ENCODE peak calls at places on chromosomes 16 and 17, in four cellular contexts. One of them, this sample, is unnamed.

GRCh38 chr16:31335431-31335830 is 19.5 kb upstream of the ITGAX start:
- DNase-seq in HL-60: no peak
- DNase-seq in GM12878: no peak
- DNase-seq in K562: peak
- DNase-seq in this sample: no peak

GRCh38 chr16:56202036-56202435 is 10.7 kb downstream of the GNAO1 start:
- DNase-seq in HL-60: no peak
- DNase-seq in GM12878: no peak
- DNase-seq in K562: no peak
- DNase-seq in this sample: no peak

GRCh38 chr17:45347451-45347850 is 30.6 kb upstream of the MAP3K14 start:
- DNase-seq in HL-60: no peak
- DNase-seq in GM12878: no peak
- DNase-seq in K562: no peak
- DNase-seq in this sample: no peak

GRCh38 chr17:47205419-47205963 is 3.7 kb upstream of the MYL4 start:
- DNase-seq in HL-60: no peak
- DNase-seq in GM12878: peak
- DNase-seq in K562: no peak
- DNase-seq in this sample: no peak

GRCh38 chr17:44543213-44543904 is 13.9 kb upstream of the FZD2 start:
- DNase-seq in HL-60: no peak
- DNase-seq in GM12878: no peak
- DNase-seq in K562: no peak
- DNase-seq in this sample: no peak

GRCh38 chr17:77786740-77787505 is 171.6 kb upstream of the TNRC6C start:
- DNase-seq in HL-60: no peak
- DNase-seq in GM12878: no peak
- DNase-seq in K562: no peak
- DNase-seq in this sample: no peak

GRCh38 chr17:82228842-82229685 is at the start of gene SLC16A3:
- DNase-seq in HL-60: peak
- DNase-seq in GM12878: no peak
- DNase-seq in K562: no peak
- DNase-seq in this sample: peak

GRCh38 chr16:64437706-64438329 is 684.0 kb downstream of the CDH11 start:
- DNase-seq in HL-60: no peak
- DNase-seq in GM12878: no peak
- DNase-seq in K562: no peak
- DNase-seq in this sample: no peak

GRCh38 chr16:51276335-51276734 is 125.3 kb upstream of the SALL1 start:
- DNase-seq in HL-60: no peak
- DNase-seq in GM12878: no peak
- DNase-seq in K562: no peak
- DNase-seq in this sample: no peak

GRCh38 chr17:27647755-27648154 is 16.8 kb downstream of the LGALS9 start:
- DNase-seq in HL-60: no peak
- DNase-seq in GM12878: no peak
- DNase-seq in K562: peak
- DNase-seq in this sample: no peak

GRCh38 chr17:75589017-75589918 is 1.7 kb downstream of the MYO15B start:
- DNase-seq in HL-60: peak
- DNase-seq in GM12878: peak
- DNase-seq in K562: peak
- DNase-seq in this sample: peak

GRCh38 chr17:73553311-73553710 is 90.9 kb downstream of the SDK2 start:
- DNase-seq in HL-60: no peak
- DNase-seq in GM12878: no peak
- DNase-seq in K562: no peak
- DNase-seq in this sample: no peak

GRCh38 chr16:50521246-50521900 is 26.8 kb upstream of the NKD1 start:
- DNase-seq in HL-60: no peak
- DNase-seq in GM12878: no peak
- DNase-seq in K562: no peak
- DNase-seq in this sample: no peak

GRCh38 chr17:76163919-76164318 is 22.9 kb upstream of the FOXJ1 start:
- DNase-seq in HL-60: no peak
- DNase-seq in GM12878: no peak
- DNase-seq in K562: no peak
- DNase-seq in this sample: no peak

GRCh38 chr16:77660311-77660710 is 62.0 kb upstream of the NUDT7 start:
- DNase-seq in HL-60: no peak
- DNase-seq in GM12878: no peak
- DNase-seq in K562: peak
- DNase-seq in this sample: no peak

GRCh38 chr16:86387461-86388440 is 122.6 kb upstream of the FOXF1 start:
- DNase-seq in HL-60: no peak
- DNase-seq in GM12878: no peak
- DNase-seq in K562: peak
- DNase-seq in this sample: no peak

GRCh38 chr17:7951143-7951792 is 19.3 kb downstream of the CNTROB start:
- DNase-seq in HL-60: no peak
- DNase-seq in GM12878: peak
- DNase-seq in K562: no peak
- DNase-seq in this sample: peak

GRCh38 chr17:57853695-57854094 is 3.9 kb upstream of the MRPS23 start:
- DNase-seq in HL-60: no peak
- DNase-seq in GM12878: no peak
- DNase-seq in K562: no peak
- DNase-seq in this sample: no peak

GRCh38 chr16:88334517-88335149 is 48.1 kb upstream of the ZNF469 start:
- DNase-seq in HL-60: no peak
- DNase-seq in GM12878: no peak
- DNase-seq in K562: no peak
- DNase-seq in this sample: no peak

GRCh38 chr16:22678311-22678710 is 135.7 kb upstream of the HS3ST2 start:
- DNase-seq in HL-60: no peak
- DNase-seq in GM12878: no peak
- DNase-seq in K562: no peak
- DNase-seq in this sample: no peak

GRCh38 chr17:1916339-1916738 is 86.5 kb downstream of the RPA1 start:
- DNase-seq in HL-60: no peak
- DNase-seq in GM12878: no peak
- DNase-seq in K562: no peak
- DNase-seq in this sample: no peak

GRCh38 chr16:82649766-82650165 is 23.0 kb downstream of the CDH13 start:
- DNase-seq in HL-60: no peak
- DNase-seq in GM12878: no peak
- DNase-seq in K562: no peak
- DNase-seq in this sample: no peak

GRCh38 chr17:56292010-56292409 is 138.7 kb downstream of the ANKFN1 start:
- DNase-seq in HL-60: no peak
- DNase-seq in GM12878: no peak
- DNase-seq in K562: no peak
- DNase-seq in this sample: no peak

GRCh38 chr16:31134625-31135534 is 647 bp downstream of the PRSS8 start:
- DNase-seq in HL-60: peak
- DNase-seq in GM12878: no peak
- DNase-seq in K562: no peak
- DNase-seq in this sample: no peak

GRCh38 chr16:17238285-17239028 is 232.3 kb downstream of the XYLT1 start:
- DNase-seq in HL-60: no peak
- DNase-seq in GM12878: no peak
- DNase-seq in K562: no peak
- DNase-seq in this sample: no peak

GRCh38 chr17:78719630-78720298 is 62.3 kb downstream of the CYTH1 start:
- DNase-seq in HL-60: no peak
- DNase-seq in GM12878: no peak
- DNase-seq in K562: no peak
- DNase-seq in this sample: no peak

GRCh38 chr17:71801301-71801700 is 319.5 kb upstream of the SOX9 start:
- DNase-seq in HL-60: no peak
- DNase-seq in GM12878: no peak
- DNase-seq in K562: no peak
- DNase-seq in this sample: no peak

GRCh38 chr17:51103050-51103449 is 17.6 kb downstream of the SPAG9 start:
- DNase-seq in HL-60: no peak
- DNase-seq in GM12878: no peak
- DNase-seq in K562: no peak
- DNase-seq in this sample: no peak

DNA sequence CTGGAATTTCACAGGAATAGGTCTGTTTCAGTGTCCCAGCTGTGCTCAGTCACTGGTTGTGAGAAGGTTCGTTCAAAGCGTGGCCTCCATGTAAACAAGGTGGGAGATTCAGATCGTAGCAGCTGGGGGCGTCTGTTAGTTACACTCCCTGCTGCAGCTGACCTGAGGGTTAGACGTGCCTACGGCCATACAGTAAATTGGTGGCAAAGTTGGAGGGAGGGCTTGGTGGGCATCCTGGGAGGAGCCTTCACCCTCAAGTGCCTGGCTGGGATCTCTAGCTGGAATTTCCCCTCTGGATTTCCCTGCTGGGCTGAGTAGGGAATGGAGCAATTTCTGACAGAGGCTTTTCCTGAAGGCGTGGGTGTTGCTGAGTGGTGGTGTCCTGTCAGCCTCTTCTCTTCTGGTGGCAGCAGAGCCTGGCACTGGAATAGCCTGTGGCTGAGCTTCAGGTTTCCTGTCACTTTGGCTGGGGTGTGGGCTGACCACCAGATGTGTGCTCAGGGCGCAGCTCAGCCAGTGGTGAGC is 6.4 kb downstream of the FCSK start:
- DNase-seq in HL-60: no peak
- DNase-seq in GM12878: no peak
- DNase-seq in K562: no peak
- DNase-seq in this sample: no peak
- TF ChIP-seq SPI1 in HL-60: no peak
- TF ChIP-seq SPI1 in GM12878: no peak
- TF ChIP-seq SPI1 in K562: no peak
- TF ChIP-seq SPI1 in this sample: no peak

GRCh38 chr17:49404906-49405305 is 9.8 kb downstream of the PHB1 start:
- DNase-seq in HL-60: no peak
- DNase-seq in GM12878: no peak
- DNase-seq in K562: no peak
- DNase-seq in this sample: no peak
- TF ChIP-seq SPI1 in HL-60: no peak
- TF ChIP-seq SPI1 in GM12878: no peak
- TF ChIP-seq SPI1 in K562: no peak
- TF ChIP-seq SPI1 in this sample: no peak

GRCh38 chr17:8997994-8998628 is 23.2 kb upstream of the NTN1 start:
- DNase-seq in HL-60: no peak
- DNase-seq in GM12878: peak
- DNase-seq in K562: peak
- DNase-seq in this sample: peak
- TF ChIP-seq SPI1 in HL-60: no peak
- TF ChIP-seq SPI1 in GM12878: no peak
- TF ChIP-seq SPI1 in K562: no peak
- TF ChIP-seq SPI1 in this sample: no peak

GRCh38 chr17:40550608-40551007 is 14.7 kb downstream of the CCR7 start:
- DNase-seq in HL-60: no peak
- DNase-seq in GM12878: no peak
- DNase-seq in K562: no peak
- DNase-seq in this sample: no peak
- TF ChIP-seq SPI1 in HL-60: no peak
- TF ChIP-seq SPI1 in GM12878: no peak
- TF ChIP-seq SPI1 in K562: no peak
- TF ChIP-seq SPI1 in this sample: no peak

DNA sequence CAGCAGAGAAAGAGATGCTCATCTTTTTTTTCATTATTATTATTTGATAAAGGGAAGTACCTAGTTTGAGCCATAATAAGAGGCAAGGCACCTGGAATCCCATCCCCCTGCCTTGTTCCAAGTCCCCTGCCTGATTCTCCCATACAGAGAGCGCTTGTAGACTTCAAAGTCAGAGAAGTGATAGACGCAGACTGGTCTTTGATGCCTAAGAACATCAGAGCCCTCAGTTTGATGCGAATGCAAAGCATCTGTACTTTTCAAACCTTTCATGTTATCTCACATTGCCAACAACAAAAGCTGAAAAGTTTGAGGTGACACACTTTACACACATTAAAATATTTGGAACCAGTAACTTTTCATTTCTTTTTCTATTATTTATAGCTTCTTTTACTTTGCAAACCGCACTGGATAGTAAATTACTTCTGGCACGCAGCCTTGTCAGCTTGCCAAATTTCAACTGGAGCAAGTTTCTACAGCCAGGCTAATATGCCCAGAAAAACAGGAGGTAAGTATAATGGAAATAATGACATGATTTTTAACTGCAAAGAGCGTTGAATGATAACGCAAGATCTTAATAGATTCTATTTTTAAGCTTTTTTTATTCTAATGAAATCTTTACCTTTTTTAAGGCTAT is 6.0 kb upstream of the UTP6 start:
- DNase-seq in HL-60: no peak
- DNase-seq in GM12878: no peak
- DNase-seq in K562: no peak
- DNase-seq in this sample: no peak
- TF ChIP-seq SPI1 in HL-60: no peak
- TF ChIP-seq SPI1 in GM12878: no peak
- TF ChIP-seq SPI1 in K562: no peak
- TF ChIP-seq SPI1 in this sample: no peak

This sample was measured in GM12891.